ENCODE peak calls at places on chromosomes 1 and 21, in four cellular contexts. F is tibial artery, R is fibroblast of the aortic adventitia, Q is pancreas. T is an unnamed sample.
A peak's percentile ranks its signal among the peaks of the same experiment; 100 is the strongest.

GRCh38 chr1:163897401-163898169 is 575.8 kb downstream of the NUF2 start:
- DNase-seq in R (peak; percentile 96), F (no peak), Q (no peak), T (peak; percentile 75)

GRCh38 chr1:246482780-246483179 is 24.3 kb downstream of the SMYD3 start:
- DNase-seq in R (no peak), F (no peak), Q (no peak), T (no peak)

GRCh38 chr1:60753508-60753907 is 328.9 kb upstream of the NFIA start:
- DNase-seq in Q (no peak), F (no peak), R (no peak), T (no peak)

GRCh38 chr1:165631403-165632151 is 543 bp downstream of the MGST3 start:
- DNase-seq in F (peak; percentile 69), Q (peak; percentile 36), R (peak; percentile 72), T (peak; percentile 77)

GRCh38 chr1:119007672-119008482 is 19.7 kb upstream of the TBX15 start:
- DNase-seq in Q (no peak), F (no peak), R (no peak), T (no peak)

GRCh38 chr1:67792756-67793475 is 40.4 kb downstream of the GNG12 start:
- DNase-seq in Q (no peak), R (no peak), F (no peak), T (no peak)

GRCh38 chr1:24927886-24928630 is 2.0 kb downstream of the RUNX3 start:
- DNase-seq in F (no peak), Q (no peak), R (peak; percentile 47), T (no peak)

GRCh38 chr1:145988773-145989172 is 7.6 kb downstream of the TXNIP start:
- DNase-seq in Q (no peak), F (peak; percentile 19), R (no peak), T (peak; percentile 58)

GRCh38 chr1:40944326-40944725 is 35.2 kb upstream of the CTPS1 start:
- DNase-seq in F (peak; percentile 51), R (peak; percentile 96), Q (peak; percentile 31), T (peak; percentile 54)

GRCh38 chr1:225462714-225463574 is 35.1 kb upstream of the LBR start:
- DNase-seq in Q (no peak), F (no peak), R (no peak), T (no peak)

GRCh38 chr1:113928129-113928949 is 785 bp upstream of the HIPK1 start:
- DNase-seq in Q (no peak), R (no peak), F (no peak), T (no peak)

GRCh38 chr1:2645776-2646175 is 13.0 kb upstream of the MMEL1 start:
- DNase-seq in Q (no peak), F (no peak), R (no peak), T (peak; percentile 34)

GRCh38 chr1:119279441-119280415 is 88.9 kb upstream of the HAO2 start:
- DNase-seq in Q (no peak), F (no peak), R (peak; percentile 83), T (no peak)

GRCh38 chr1:17732475-17732874 is 22.7 kb upstream of the ACTL8 start:
- DNase-seq in Q (no peak), R (peak; percentile 48), F (no peak), T (no peak)

GRCh38 chr21:16309250-16309971 is 579.6 kb downstream of the USP25 start:
- DNase-seq in Q (no peak), F (no peak), R (no peak), T (no peak)

GRCh38 chr21:37531402-37532042 is 164.9 kb downstream of the DYRK1A start:
- DNase-seq in Q (no peak), F (no peak), R (peak; percentile 12), T (peak; percentile 65)

GRCh38 chr1:233025156-233025555 is 74.7 kb downstream of the NTPCR start:
- DNase-seq in Q (peak; percentile 49), F (no peak), R (no peak), T (no peak)

GRCh38 chr1:191022856-191023255 is 545.2 kb upstream of the BRINP3 start:
- DNase-seq in F (no peak), Q (no peak), R (peak; percentile 14), T (no peak)

GRCh38 chr1:55155522-55155921 is 59.6 kb downstream of the USP24 start:
- DNase-seq in Q (peak; percentile 5), F (peak; percentile 41), R (no peak), T (no peak)

GRCh38 chr21:44892095-44892494 is 18.6 kb upstream of the PTTG1IP start:
- DNase-seq in F (no peak), R (no peak), Q (no peak), T (no peak)

GRCh38 chr1:225464851-225465792 is 37.3 kb upstream of the LBR start:
- DNase-seq in Q (no peak), F (no peak), R (no peak), T (peak; percentile 54)

GRCh38 chr1:197572169-197572568 is 203.1 kb downstream of the DENND1B start:
- DNase-seq in R (no peak), Q (no peak), F (no peak), T (no peak)

GRCh38 chr21:38913120-38913975 is 107.6 kb downstream of the ETS2 start:
- DNase-seq in Q (peak; percentile 86), F (peak; percentile 44), R (peak; percentile 77), T (peak; percentile 86)

GRCh38 chr1:75693551-75693950 is 31.0 kb upstream of the ACADM start:
- DNase-seq in F (no peak), R (no peak), Q (no peak), T (no peak)

GRCh38 chr1:226404063-226404903 is 3.6 kb downstream of the PARP1 start:
- DNase-seq in R (peak; percentile 16), Q (no peak), F (no peak), T (peak; percentile 51)

GRCh38 chr1:244964112-244964971 is 100.0 kb upstream of the HNRNPU start:
- DNase-seq in Q (peak; percentile 10), R (peak; percentile 89), F (no peak), T (no peak)

GRCh38 chr1:160987359-160988062 is 32.9 kb upstream of the ITLN2 start:
- DNase-seq in R (no peak), F (no peak), Q (no peak), T (no peak)

GRCh38 chr1:212794561-212795014 is 2.9 kb downstream of the TATDN3 start:
- DNase-seq in F (no peak), Q (no peak), R (no peak), T (no peak)

GRCh38 chr1:15685820-15686219 is 1.7 kb downstream of the PLEKHM2 start:
- DNase-seq in F (no peak), Q (no peak), R (no peak), T (no peak)

GRCh38 chr1:15683411-15684039 is 595 bp upstream of the PLEKHM2 start:
- DNase-seq in F (no peak), Q (peak; percentile 16), R (no peak), T (no peak)

GRCh38 chr1:15682886-15683410 is 1.2 kb upstream of the PLEKHM2 start:
- DNase-seq in R (no peak), Q (no peak), F (no peak), T (no peak)

GRCh38 chr1:15684042-15684461 is at the start of gene PLEKHM2:
- DNase-seq in Q (peak; percentile 31), F (peak; percentile 30), R (peak; percentile 23), T (no peak)

DNA sequence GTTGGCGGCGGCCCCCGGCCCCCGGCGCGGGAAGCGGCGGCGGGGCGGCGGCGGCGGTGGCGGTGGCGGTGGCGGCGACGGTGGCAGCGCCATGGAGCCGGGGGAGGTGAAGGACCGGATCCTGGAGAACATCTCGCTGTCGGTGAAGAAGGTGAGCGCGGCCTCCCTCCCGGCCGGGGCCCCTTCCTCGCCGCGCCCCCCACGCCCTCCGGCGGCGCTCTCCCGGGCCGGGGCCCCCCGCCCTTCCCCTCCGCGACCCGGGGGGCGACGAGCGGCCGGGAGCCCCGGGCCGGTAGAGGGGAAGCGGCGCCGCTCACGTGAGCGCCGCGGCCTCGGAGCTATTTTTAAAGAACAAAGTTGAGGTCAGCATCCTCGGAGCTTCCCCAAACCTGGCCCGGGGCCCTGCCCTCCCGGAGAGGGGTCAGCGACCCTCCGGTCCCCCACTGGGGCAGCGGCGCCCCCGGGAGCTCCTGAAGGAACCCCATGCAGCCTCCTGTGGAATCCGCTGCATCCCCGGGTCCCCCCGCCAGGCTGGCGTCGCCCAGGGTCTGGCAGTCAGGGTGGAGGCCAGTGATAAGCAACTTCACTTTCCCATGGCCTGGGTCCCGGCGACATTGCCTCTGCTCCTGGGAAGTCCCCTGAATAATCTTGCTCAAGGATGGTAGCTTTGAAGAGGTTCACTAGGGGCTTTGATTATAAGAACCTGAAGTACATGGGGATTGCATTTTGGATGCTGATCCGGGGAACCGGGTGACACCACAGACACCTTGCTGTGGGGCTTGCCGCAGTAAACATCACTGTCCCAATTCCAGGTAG is 556 bp downstream of the PLEKHM2 start:
- DNase-seq in Q (peak; percentile 38), F (peak; percentile 51), R (peak; percentile 32), T (peak; percentile 85)
- TF ChIP-seq CTCF in Q (no peak), F (peak; percentile 12), R (peak; percentile 47), T (no peak)

DNA sequence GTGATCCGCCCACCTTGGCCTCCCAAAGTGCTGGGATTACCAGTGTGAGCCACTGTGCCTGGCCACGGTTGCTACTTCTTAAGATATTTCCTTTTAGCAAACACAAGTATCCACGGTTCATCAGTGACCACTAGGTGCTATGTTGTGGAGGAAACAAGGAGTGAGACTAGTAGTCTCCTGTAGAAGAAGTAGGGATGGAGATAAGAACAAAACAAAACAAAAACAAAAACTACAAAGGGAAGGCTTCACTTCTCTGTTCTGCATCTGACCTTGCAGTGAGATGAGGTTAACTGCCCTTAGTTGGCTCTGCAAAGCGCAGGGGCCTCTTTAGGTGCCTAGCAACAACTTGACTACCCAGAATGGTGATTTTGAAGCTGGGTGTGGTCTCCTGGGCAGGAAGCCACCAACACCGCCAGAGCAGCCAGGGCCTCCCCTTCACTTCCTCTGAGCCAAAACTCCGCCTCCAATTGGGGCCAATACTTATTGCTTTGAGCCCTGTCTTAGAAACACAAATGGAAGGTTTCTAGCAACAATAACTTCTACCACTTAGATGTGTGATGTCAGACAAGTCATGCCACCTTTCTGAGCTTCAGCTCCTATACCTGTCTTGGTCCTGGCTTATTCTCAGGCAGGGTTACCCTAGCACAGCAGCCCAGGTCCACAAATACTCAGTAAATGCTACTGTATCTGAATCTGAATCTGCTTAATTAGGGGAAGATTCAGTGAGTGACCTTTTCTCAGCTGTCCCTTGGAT is 12.7 kb upstream of the CDC42 start:
- DNase-seq in R (peak; percentile 86), F (peak; percentile 43), Q (peak; percentile 55), T (peak; percentile 82)
- TF ChIP-seq CTCF in R (peak; percentile 28), F (no peak), Q (no peak), T (no peak)

GRCh38 chr1:112927462-112927971 is 28.5 kb downstream of the SLC16A1 start:
- DNase-seq in R (no peak), F (no peak), Q (no peak), T (no peak)

GRCh38 chr1:112923234-112923955 is 32.6 kb downstream of the SLC16A1 start:
- DNase-seq in Q (no peak), R (no peak), F (no peak), T (no peak)

GRCh38 chr1:112926858-112927257 is 29.1 kb downstream of the SLC16A1 start:
- DNase-seq in R (no peak), Q (no peak), F (no peak), T (no peak)

GRCh38 chr1:112923956-112924349 is 32.0 kb downstream of the SLC16A1 start:
- DNase-seq in F (no peak), Q (no peak), R (no peak), T (no peak)

DNA sequence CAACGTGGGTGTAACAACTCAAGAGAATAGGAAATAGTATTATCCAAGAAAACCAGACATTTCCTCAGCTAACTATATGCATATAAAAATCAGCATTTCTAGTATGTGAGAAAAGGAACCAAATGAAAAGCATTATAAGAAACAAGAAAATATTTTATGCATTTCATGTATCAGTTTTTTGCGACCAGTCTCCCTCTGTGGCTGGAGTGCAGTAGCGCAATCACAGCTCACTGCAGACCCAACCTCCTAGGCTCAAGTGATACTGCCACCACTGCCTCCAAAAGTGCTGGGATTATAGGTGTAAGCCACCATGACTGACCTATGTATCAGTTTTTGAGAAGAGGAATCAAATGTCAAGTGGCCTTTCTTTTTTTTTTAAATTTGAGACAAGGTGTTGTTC is 31.0 kb downstream of the SLC16A1 start:
- DNase-seq in R (no peak), Q (no peak), F (no peak), T (no peak)
- TF ChIP-seq CTCF in R (peak; percentile 21), Q (no peak), F (no peak), T (no peak)

GRCh38 chr1:102852583-102852982 is 255.7 kb downstream of the COL11A1 start:
- DNase-seq in R (no peak), F (no peak), Q (no peak), T (no peak)
- TF ChIP-seq CTCF in R (no peak), F (no peak), Q (no peak), T (no peak)